ENCODE peak calls at places on chromosome 1, in seven cellular contexts. O is fibroblast of pulmonary artery; M is activated gamma-delta T cell; H is left kidney; L is mesendoderm; Z is stimulated activated CD4-positive, alpha-beta T cell treated with anti-CD3 and anti-CD28 coated beads, Interleukin-15, amount 100 ng/mL, for 48 hours; W is psoas muscle. U is an unnamed sample.
A peak's percentile ranks its signal among the peaks of the same experiment; 100 is the strongest.

GRCh38 chr1:51236548-51237312 is 657 bp downstream of the RNF11 start:
- DNase-seq in M (no peak), H (peak; percentile 80), L (peak; percentile 51), Z (no peak), O (peak; percentile 55), W (peak; percentile 71), U (peak; percentile 67)

GRCh38 chr1:8477983-8478362 is 160.1 kb downstream of the SLC45A1 start:
- DNase-seq in H (no peak), L (no peak), M (no peak), W (no peak), O (no peak), Z (no peak), U (no peak)

GRCh38 chr1:117060441-117061317 is 553 bp downstream of the TTF2 start:
- DNase-seq in W (no peak), L (peak; percentile 75), Z (no peak), M (peak; percentile 17), O (peak; percentile 55), H (peak; percentile 76), U (no peak)

GRCh38 chr1:234149217-234149616 is 224.0 kb upstream of the COA6 start:
- DNase-seq in Z (no peak), W (no peak), L (no peak), M (no peak), H (no peak), O (no peak), U (no peak)

GRCh38 chr1:15402809-15403450 is 6.8 kb upstream of the EFHD2 start:
- DNase-seq in W (no peak), Z (no peak), H (no peak), L (peak; percentile 90), O (no peak), M (no peak), U (no peak)

GRCh38 chr1:45348020-45348419 is 7.8 kb upstream of the MUTYH start:
- DNase-seq in W (no peak), Z (no peak), H (no peak), M (no peak), L (peak; percentile 17), O (peak; percentile 30), U (no peak)

GRCh38 chr1:18360251-18360650 is 120.5 kb upstream of the KLHDC7A start:
- DNase-seq in M (no peak), W (no peak), L (peak; percentile 37), H (no peak), O (no peak), Z (no peak), U (no peak)

GRCh38 chr1:46464013-46464548 is 25.6 kb upstream of the DMBX1 start:
- DNase-seq in W (no peak), Z (no peak), H (no peak), L (no peak), O (no peak), M (no peak), U (no peak)

U was measured in RWPE2.